ENCODE peak calls at places on chromosomes 12 and 14, in eight cellular contexts. I is A549, K is HCT116, U is upper lobe of left lung, F is sigmoid colon, H is heart left ventricle, C is adrenal gland, Q is transverse colon. O is an unnamed sample.

GRCh38 chr14:32531942-32532341 is 202.8 kb downstream of the AKAP6 start:
- DNase-seq in C (no peak), Q (no peak), U (no peak), K (no peak), H (no peak), I (no peak), F (no peak), O (no peak)

GRCh38 chr12:104886418-104887401 is 71.4 kb downstream of the SLC41A2 start:
- DNase-seq in H (no peak), F (no peak), K (peak; percentile 15), I (no peak), C (no peak), U (no peak), Q (no peak), O (no peak)

GRCh38 chr14:49653508-49653907 is 18.5 kb upstream of the DNAAF2 start:
- DNase-seq in K (no peak), U (no peak), C (no peak), Q (no peak), I (no peak), H (no peak), F (no peak), O (no peak)

GRCh38 chr14:65414961-65415589 is 2.5 kb downstream of the FUT8 start:
- DNase-seq in U (no peak), I (peak; percentile 12), K (no peak), H (no peak), Q (no peak), C (no peak), F (no peak), O (no peak)

GRCh38 chr12:68367903-68368302 is 35.7 kb upstream of the MDM1 start:
- DNase-seq in U (no peak), Q (no peak), K (no peak), F (no peak), I (no peak), H (no peak), C (no peak), O (no peak)

GRCh38 chr14:100239200-100239839 is 376 bp downstream of the YY1 start:
- DNase-seq in Q (peak; percentile 38), F (peak; percentile 74), I (no peak), K (no peak), U (peak; percentile 92), C (peak; percentile 58), H (peak; percentile 59), O (peak; percentile 42)

GRCh38 chr12:6211421-6211869 is 11.2 kb downstream of the CD9 start:
- DNase-seq in I (no peak), Q (no peak), K (no peak), H (no peak), C (no peak), F (peak; percentile 81), U (no peak), O (no peak)

GRCh38 chr12:118357327-118358007 is 15.2 kb downstream of the TAOK3 start:
- DNase-seq in I (peak; percentile 56), F (no peak), U (no peak), K (peak; percentile 63), H (no peak), C (peak; percentile 46), Q (peak; percentile 52), O (peak; percentile 37)

GRCh38 chr12:59164991-59165718 is 244.9 kb upstream of the LRIG3 start:
- DNase-seq in F (no peak), K (peak; percentile 16), H (no peak), Q (no peak), C (no peak), I (peak; percentile 5), U (no peak), O (no peak)

GRCh38 chr14:89331398-89331797 is 85.6 kb downstream of the FOXN3 start:
- DNase-seq in F (no peak), K (no peak), I (no peak), U (no peak), C (no peak), H (no peak), Q (no peak), O (no peak)

GRCh38 chr12:121580959-121581680 is at the start of gene KDM2B:
- DNase-seq in Q (peak; percentile 24), U (no peak), C (peak; percentile 43), K (no peak), H (peak; percentile 45), F (peak; percentile 75), I (no peak), O (peak; percentile 23)

GRCh38 chr12:113190761-113191160 is 5.2 kb downstream of the RITA1 start:
- DNase-seq in F (no peak), Q (no peak), U (no peak), K (peak; percentile 66), I (peak; percentile 76), C (no peak), H (no peak), O (no peak)

GRCh38 chr12:133221241-133221640 is 14.4 kb downstream of the ANHX start:
- DNase-seq in Q (no peak), F (no peak), K (no peak), C (no peak), H (no peak), I (no peak), U (no peak), O (no peak)

GRCh38 chr12:133222211-133222610 is 13.5 kb downstream of the ANHX start:
- DNase-seq in I (no peak), F (no peak), Q (no peak), C (no peak), H (no peak), U (no peak), K (no peak), O (no peak)

GRCh38 chr12:133215724-133216123 is 20.0 kb downstream of the ANHX start:
- DNase-seq in C (no peak), F (no peak), I (no peak), H (no peak), Q (no peak), K (no peak), U (no peak), O (no peak)

GRCh38 chr12:133220521-133220920 is 15.2 kb downstream of the ANHX start:
- DNase-seq in H (no peak), I (no peak), K (no peak), U (no peak), Q (no peak), C (no peak), F (no peak), O (no peak)

GRCh38 chr12:133217219-133217618 is 18.5 kb downstream of the ANHX start:
- DNase-seq in I (no peak), U (no peak), C (no peak), F (no peak), H (no peak), K (no peak), Q (no peak), O (no peak)
- H3K9me3 ChIP-seq in I (peaks cover 83% of the 10 kb centered on the region), U (peaks cover 95% of the 10 kb centered on the region), C (no peaks in the 10 kb centered on the region), F (peaks cover 46% of the 10 kb centered on the region), H (peaks cover 43% of the 10 kb centered on the region), K (peaks cover 3% of the 10 kb centered on the region), Q (peaks cover 44% of the 10 kb centered on the region), O (no peaks in the 10 kb centered on the region)

DNA sequence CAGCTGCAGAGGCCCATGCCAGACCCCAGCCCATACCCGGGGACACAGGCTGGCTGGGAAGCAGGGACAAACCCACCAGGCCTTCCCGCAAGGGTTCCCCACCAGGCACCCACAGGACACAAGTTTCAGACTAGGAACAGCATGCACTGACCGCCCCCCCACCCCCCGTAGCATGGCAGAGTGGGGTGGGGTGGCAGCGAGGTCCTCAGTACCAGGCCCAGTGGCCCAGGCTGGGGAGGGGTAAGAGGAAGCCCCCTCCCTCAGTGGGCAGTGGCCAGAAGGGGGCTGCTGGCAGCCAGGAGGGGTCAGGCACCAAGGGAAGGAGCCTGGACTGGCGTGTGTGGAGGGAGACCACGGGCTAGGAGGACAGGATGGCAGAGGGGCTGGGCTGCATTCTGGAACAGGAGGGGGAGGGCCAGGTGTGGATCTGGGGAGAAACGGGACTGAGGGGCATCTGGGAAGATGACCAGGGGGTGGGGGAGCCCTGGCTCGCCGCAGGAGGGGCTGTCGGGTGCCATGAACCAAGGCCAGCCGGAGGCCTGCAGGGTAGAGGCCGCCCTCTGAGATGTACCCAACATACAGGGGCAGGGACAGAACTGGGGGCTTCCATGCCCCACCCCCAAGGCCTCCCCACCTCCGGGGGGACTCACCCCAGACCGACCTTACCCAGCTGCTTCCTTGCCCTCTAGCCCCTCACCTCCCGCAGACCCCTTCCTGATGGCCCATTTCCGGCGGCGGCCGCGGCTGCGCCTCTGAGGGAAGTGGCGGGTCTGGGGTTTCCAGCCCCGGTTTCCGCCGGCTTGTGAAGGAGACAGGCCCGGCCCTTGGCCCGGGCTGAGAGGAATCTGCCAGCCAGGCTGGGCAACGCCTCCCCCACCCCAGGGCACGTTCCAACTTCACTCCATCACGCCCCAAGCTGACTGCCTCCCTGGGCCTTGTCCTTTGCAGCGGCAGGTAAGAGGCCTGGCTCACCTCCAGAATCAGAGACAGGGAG is 5.6 kb upstream of the JAG2 start:
- DNase-seq in C (no peak), I (no peak), K (no peak), U (peak; percentile 89), F (no peak), H (no peak), Q (peak; percentile 33), O (no peak)
- TF ChIP-seq POLR2A in C (no peak), I (no peak), K (no peak), U (no peak), F (no peak), H (no peak), Q (no peak), O (no peak)

DNA sequence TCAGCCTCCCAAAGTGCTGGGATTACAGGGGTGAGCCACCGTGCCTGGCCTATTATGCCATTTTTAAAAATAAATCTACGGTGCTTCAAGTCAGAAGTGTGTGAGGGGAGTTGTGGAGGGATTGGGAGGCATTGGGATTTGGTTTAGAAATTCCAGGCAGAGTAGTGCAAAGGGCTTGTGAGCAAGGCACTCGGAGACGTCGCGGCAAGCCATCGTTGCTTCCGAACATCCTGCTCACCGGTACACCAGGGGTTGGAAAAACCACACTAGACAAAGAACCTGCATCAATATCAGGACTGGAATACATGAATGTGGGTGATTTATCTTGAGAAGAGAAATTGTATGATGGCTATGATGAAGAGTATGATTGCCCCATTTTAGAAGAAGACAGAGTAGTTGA is 227.0 kb downstream of the ALG10 start:
- DNase-seq in F (no peak), C (no peak), Q (no peak), K (no peak), I (no peak), H (no peak), U (no peak), O (no peak)
- H3K9me3 ChIP-seq in F (no peaks in the 10 kb centered on the region), C (no peaks in the 10 kb centered on the region), Q (no peaks in the 10 kb centered on the region), K (no peaks in the 10 kb centered on the region), I (no peaks in the 10 kb centered on the region), H (no peaks in the 10 kb centered on the region), U (no peaks in the 10 kb centered on the region), O (no peaks in the 10 kb centered on the region)

GRCh38 chr12:26285401-26285800 is 90.0 kb downstream of the SSPN start:
- DNase-seq in H (no peak), U (no peak), C (no peak), Q (no peak), K (no peak), I (no peak), F (no peak), O (no peak)

GRCh38 chr12:26283617-26284016 is 88.2 kb downstream of the SSPN start:
- DNase-seq in I (no peak), H (no peak), K (no peak), F (no peak), C (no peak), Q (no peak), U (no peak), O (no peak)

GRCh38 chr12:26290560-26290959 is 95.2 kb downstream of the SSPN start:
- DNase-seq in F (no peak), H (no peak), C (no peak), I (no peak), Q (no peak), U (no peak), K (no peak), O (no peak)

GRCh38 chr12:26286186-26286585 is 90.8 kb downstream of the SSPN start:
- DNase-seq in U (peak; percentile 61), K (no peak), I (no peak), F (no peak), C (no peak), H (no peak), Q (no peak), O (peak; percentile 50)

GRCh38 chr12:26287666-26288408 is 92.5 kb downstream of the SSPN start:
- DNase-seq in K (no peak), U (peak; percentile 25), I (no peak), C (no peak), H (no peak), F (no peak), Q (no peak), O (no peak)
- TF ChIP-seq POLR2A in K (no peak), U (no peak), I (no peak), C (no peak), H (no peak), F (no peak), Q (no peak), O (no peak)

O was measured in uterus.